ENCODE peak calls at places on chromosomes 4 and X, in six cellular contexts. O is HCT116; M is trophoblast cell; F is CD8-positive, alpha-beta T cell; C is cardiac muscle cell; K is uterus. H is an unnamed sample. For H3K36me3, the result is how much of the 10 kb centered on the place peaks cover.

GRCh38 chr4:149700272-149700671 is 115.4 kb downstream of the IQCM start:
- DNase-seq in O (no peak), M (no peak), F (no peak), C (no peak), K (no peak), H (no peak)

GRCh38 chrX:139642241-139642927 is 65.6 kb downstream of the MCF2 start:
- DNase-seq in O (no peak), M (no peak), F (no peak), C (peak), K (no peak), H (peak)

GRCh38 chr4:7772708-7773385 is 166.8 kb downstream of the AFAP1 start:
- DNase-seq in O (no peak), M (peak), F (no peak), C (no peak), K (peak), H (peak)

GRCh38 chr4:113468165-113469022 is 293.1 kb downstream of the CAMK2D start:
- DNase-seq in O (peak), M (peak), F (no peak), C (peak), K (peak), H (peak)

GRCh38 chr4:26568446-26568994 is 15.4 kb upstream of the TBC1D19 start:
- DNase-seq in O (peak), M (peak), F (no peak), C (no peak), K (no peak), H (no peak)

GRCh38 chrX:72247206-72247944 is 8.5 kb upstream of the ERCC6L start:
- DNase-seq in O (no peak), M (no peak), F (no peak), C (peak), K (no peak), H (no peak)

GRCh38 chrX:38313190-38313589 is 14.1 kb downstream of the RPGR start:
- DNase-seq in O (no peak), M (no peak), F (no peak), C (no peak), K (no peak), H (no peak)

GRCh38 chrX:108199691-108200090 is 108.1 kb downstream of the ATG4A start:
- DNase-seq in O (peak), M (peak), F (no peak), C (peak), K (no peak), H (peak)

GRCh38 chrX:132266583-132267355 is 47.5 kb upstream of the RAP2C start:
- DNase-seq in O (no peak), M (peak), F (no peak), C (no peak), K (no peak), H (no peak)

GRCh38 chr4:24840826-24841587 is 45.6 kb downstream of the SOD3 start:
- DNase-seq in O (no peak), M (peak), F (no peak), C (no peak), K (no peak), H (no peak)

GRCh38 chr4:173860079-173860478 is 330.1 kb upstream of the HAND2 start:
- DNase-seq in O (no peak), M (no peak), F (no peak), C (no peak), K (no peak), H (no peak)

GRCh38 chr4:187085339-187085738 is 361.7 kb upstream of the FAT1 start:
- DNase-seq in O (no peak), M (no peak), F (no peak), C (no peak), K (no peak), H (no peak)

GRCh38 chr4:107577743-107578142 is 142.3 kb downstream of the PAPSS1 start:
- DNase-seq in O (no peak), M (no peak), F (no peak), C (no peak), K (no peak), H (no peak)

GRCh38 chr4:72987741-72988729 is 81.5 kb downstream of the COX18 start:
- DNase-seq in O (no peak), M (peak), F (no peak), C (no peak), K (no peak), H (no peak)

GRCh38 chrX:23789386-23790146 is 6.6 kb downstream of the SAT1 start:
- DNase-seq in O (no peak), M (no peak), F (no peak), C (no peak), K (no peak), H (no peak)

GRCh38 chr4:153038493-153039311 is 102.6 kb downstream of the FHDC1 start:
- DNase-seq in O (no peak), M (no peak), F (no peak), C (no peak), K (no peak), H (no peak)

GRCh38 chr4:150173420-150173819 is 95.2 kb downstream of the DCLK2 start:
- DNase-seq in O (no peak), M (no peak), F (no peak), C (peak), K (no peak), H (no peak)

GRCh38 chrX:110409925-110410324 is 51.3 kb downstream of the RTL9 start:
- DNase-seq in O (no peak), M (no peak), F (no peak), C (no peak), K (no peak), H (no peak)

GRCh38 chrX:40511258-40511657 is 69.5 kb upstream of the ATP6AP2 start:
- DNase-seq in O (no peak), M (no peak), F (no peak), C (no peak), K (no peak), H (no peak)

GRCh38 chrX:97563531-97564133 is 679.9 kb downstream of the RPA4 start:
- DNase-seq in O (no peak), M (peak), F (peak), C (no peak), K (peak), H (no peak)

DNA sequence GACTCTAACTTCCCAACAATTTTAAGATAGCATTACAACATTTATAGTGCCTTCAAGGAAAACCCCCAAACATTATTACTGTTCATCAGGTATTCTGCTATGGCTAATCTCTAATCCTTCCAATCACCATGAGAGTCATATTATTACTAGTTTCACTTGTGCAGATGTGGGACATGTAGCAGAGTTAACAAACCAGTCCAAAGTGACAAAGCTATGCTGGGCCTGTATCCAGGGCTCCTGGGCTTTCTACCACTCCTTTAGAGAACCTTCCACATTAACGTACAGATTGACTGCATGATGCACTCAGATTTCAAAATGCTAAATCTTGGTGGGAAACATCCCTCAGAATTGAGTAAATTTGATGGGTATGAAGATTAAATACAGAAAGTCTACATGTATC is 16.4 kb downstream of the CASP3 start:
- DNase-seq in O (no peak), M (no peak), F (no peak), C (no peak), K (no peak), H (no peak)
- H3K36me3 ChIP-seq in O (under half), M (under half), F (under half), C (half or more), K (under half), H (under half)

GRCh38 chr4:80070880-80071620 is 2.0 kb downstream of the ANTXR2 start:
- DNase-seq in O (no peak), M (no peak), F (no peak), C (no peak), K (no peak), H (no peak)

GRCh38 chr4:80072607-80073361 is at the start of gene ANTXR2:
- DNase-seq in O (peak), M (peak), F (peak), C (peak), K (peak), H (peak)

GRCh38 chr4:80071643-80072606 is 1.1 kb downstream of the ANTXR2 start:
- DNase-seq in O (no peak), M (peak), F (peak), C (peak), K (peak), H (peak)

GRCh38 chr4:80069837-80070788 is 2.9 kb downstream of the ANTXR2 start:
- DNase-seq in O (peak), M (no peak), F (no peak), C (no peak), K (no peak), H (no peak)

GRCh38 chr4:80069108-80069836 is 3.8 kb downstream of the ANTXR2 start:
- DNase-seq in O (no peak), M (no peak), F (no peak), C (no peak), K (no peak), H (no peak)
- H3K36me3 ChIP-seq in O (under half), M (under half), F (under half), C (under half), K (under half), H (under half)

DNA sequence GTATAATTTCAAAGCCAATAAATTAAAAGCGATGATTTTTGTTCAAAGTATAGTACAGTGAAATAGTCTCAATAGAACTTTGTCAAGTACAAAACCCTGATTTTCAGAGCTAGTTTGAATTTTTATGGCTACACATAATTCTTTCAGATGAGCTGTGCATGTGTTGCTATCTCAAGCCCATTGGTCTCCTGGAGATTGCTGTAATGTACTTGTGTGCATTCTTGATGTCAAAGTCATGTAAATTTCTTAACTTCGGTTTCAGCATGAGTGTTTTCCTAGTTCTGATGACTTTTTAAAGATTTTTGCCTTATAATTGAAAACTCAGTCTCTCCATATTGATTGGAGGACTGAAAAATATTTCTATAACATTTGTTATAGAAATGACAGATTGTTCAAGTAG is 200.9 kb downstream of the CEP135 start:
- DNase-seq in O (no peak), M (peak), F (no peak), C (no peak), K (no peak), H (no peak)
- H3K36me3 ChIP-seq in O (under half), M (under half), F (under half), C (under half), K (under half), H (under half)

GRCh38 chr4:2624782-2625548 is 88.5 kb downstream of the FAM193A start:
- DNase-seq in O (no peak), M (no peak), F (no peak), C (no peak), K (peak), H (no peak)
- H3K36me3 ChIP-seq in O (under half), M (under half), F (under half), C (under half), K (under half), H (under half)

GRCh38 chr4:165094873-165095272 is 17.8 kb downstream of the TMEM192 start:
- DNase-seq in O (no peak), M (no peak), F (no peak), C (no peak), K (no peak), H (no peak)
- H3K36me3 ChIP-seq in O (under half), M (under half), F (under half), C (under half), K (under half), H (under half)

GRCh38 chr4:110619401-110620247 is 3.3 kb downstream of the PITX2 start:
- DNase-seq in O (no peak), M (no peak), F (no peak), C (peak), K (no peak), H (peak)
- H3K36me3 ChIP-seq in O (under half), M (under half), F (under half), C (under half), K (under half), H (under half)

H was measured in H7.